ENCODE peak calls at places on chromosomes 7 and 10, in eight cellular contexts. L is NCI-H2029 treated with DMSO at 0.1 percent for 48 hours; D is activated T-cell treated with anti-CD3 and anti-CD28 coated beads, Interleukin-2, amount 50 U/mL, for 72 hours; H is left ventricle myocardium inferior; B is astrocyte of the spinal cord; R is stimulated activated CD8-positive, alpha-beta memory T cell treated with anti-CD3 and anti-CD28 coated beads, Interleukin-12 subunit alpha, Interleukin-12 subunit beta, amount 100 ng/mL, for 4 hours; P is cerebellar nuclear complex; X is nephron progenitor cell. G is an unnamed sample.

GRCh38 chr7:77244222-77244934 is 44.8 kb upstream of the FGL2 start:
- DNase-seq in H (no peak), X (no peak), L (no peak), R (no peak), P (no peak), B (no peak), D (no peak), G (no peak)

GRCh38 chr7:39099146-39099545 is 121.4 kb downstream of the POU6F2 start:
- DNase-seq in P (no peak), X (no peak), H (no peak), D (no peak), L (no peak), R (no peak), B (no peak), G (no peak)

GRCh38 chr10:69685802-69686585 is 55.9 kb downstream of the FAM241B start:
- DNase-seq in H (peak), P (no peak), D (no peak), X (no peak), B (peak), L (no peak), R (no peak), G (peak)

GRCh38 chr10:70324341-70324861 is 40.6 kb upstream of the NPFFR1 start:
- DNase-seq in X (peak), L (no peak), B (no peak), R (peak), P (no peak), D (no peak), H (no peak), G (peak)

GRCh38 chr10:103207141-103207540 is 14.1 kb upstream of the NT5C2 start:
- DNase-seq in P (no peak), B (no peak), X (no peak), D (no peak), H (no peak), L (no peak), R (no peak), G (no peak)

GRCh38 chr10:112397592-112397991 is 23.7 kb downstream of the ACSL5 start:
- DNase-seq in P (no peak), H (no peak), B (no peak), D (no peak), R (no peak), X (no peak), L (no peak), G (no peak)

GRCh38 chr10:30500963-30501504 is 67.0 kb downstream of the MAP3K8 start:
- DNase-seq in H (no peak), B (no peak), R (no peak), P (no peak), X (no peak), D (no peak), L (no peak), G (no peak)

GRCh38 chr7:1810961-1811849 is 141.1 kb downstream of the ELFN1 start:
- DNase-seq in P (no peak), X (no peak), B (no peak), D (no peak), H (no peak), R (no peak), L (no peak), G (no peak)

GRCh38 chr10:19958787-19959186 is 142.6 kb downstream of the PLXDC2 start:
- DNase-seq in L (no peak), P (no peak), B (no peak), X (no peak), H (no peak), D (no peak), R (no peak), G (no peak)

GRCh38 chr7:20514364-20514763 is 101.1 kb upstream of the ABCB5 start:
- DNase-seq in H (peak), B (peak), P (no peak), D (no peak), X (peak), R (no peak), L (peak), G (no peak)

GRCh38 chr10:16612148-16612742 is 90.6 kb upstream of the C1QL3 start:
- DNase-seq in R (no peak), H (no peak), L (no peak), D (peak), P (no peak), X (peak), B (peak), G (no peak)

GRCh38 chr10:124509836-124510535 is 48.4 kb downstream of the LHPP start:
- DNase-seq in L (no peak), P (no peak), R (no peak), D (no peak), X (peak), B (no peak), H (no peak), G (no peak)

GRCh38 chr10:127587668-127588395 is 38.7 kb downstream of the NPS start:
- DNase-seq in P (no peak), B (no peak), R (no peak), H (no peak), D (no peak), X (no peak), L (no peak), G (no peak)

GRCh38 chr10:22977751-22978150 is 49.9 kb downstream of the ARMC3 start:
- DNase-seq in R (no peak), D (no peak), B (no peak), H (no peak), X (no peak), P (no peak), L (no peak), G (no peak)

GRCh38 chr10:73965890-73966768 is 31.8 kb upstream of the VCL start:
- DNase-seq in D (no peak), L (no peak), H (peak), P (peak), R (no peak), B (peak), X (peak), G (peak)

GRCh38 chr10:90859321-90859751 is 1.5 kb upstream of the HTR7 start:
- DNase-seq in D (no peak), P (no peak), X (no peak), R (no peak), H (no peak), L (no peak), B (peak), G (no peak)

G was measured in upper lobe of left lung.